ENCODE peak calls at places on chromosomes 11 and 22, in six cellular contexts. E is Peyer's patch, Q is upper lobe of right lung, L is HCT116, D is H1, W is neural progenitor cell. Z is an unnamed sample.

GRCh38 chr11:32148824-32149223 is 58.0 kb downstream of the RCN1 start:
- DNase-seq in E (no peak), Q (no peak), L (no peak), D (no peak), W (no peak), Z (no peak)

GRCh38 chr22:32985899-32986772 is 72.0 kb downstream of the SYN3 start:
- DNase-seq in E (no peak), Q (no peak), L (peak; percentile 57), D (peak; percentile 86), W (peak; percentile 88), Z (peak; percentile 32)

GRCh38 chr11:93073026-93073425 is 103.6 kb downstream of the MTNR1B start:
- DNase-seq in E (no peak), Q (no peak), L (no peak), D (peak; percentile 52), W (no peak), Z (no peak)

GRCh38 chr11:5596611-5597201 is at the start of gene TRIM6:
- DNase-seq in E (peak; percentile 74), Q (peak; percentile 82), L (no peak), D (peak; percentile 65), W (peak; percentile 79), Z (no peak)

GRCh38 chr11:117177534-117178209 is 871 bp upstream of the SIDT2 start:
- DNase-seq in E (no peak), Q (no peak), L (no peak), D (no peak), W (no peak), Z (no peak)

GRCh38 chr11:82653752-82654151 is 79.9 kb downstream of the FAM181B start:
- DNase-seq in E (no peak), Q (no peak), L (no peak), D (no peak), W (no peak), Z (no peak)

GRCh38 chr11:15800121-15800800 is 556.1 kb downstream of the SOX6 start:
- DNase-seq in E (no peak), Q (peak; percentile 69), L (no peak), D (no peak), W (no peak), Z (peak; percentile 80)

GRCh38 chr11:60775420-60775961 is 9.6 kb upstream of the MS4A10 start:
- DNase-seq in E (peak; percentile 78), Q (peak; percentile 72), L (peak; percentile 85), D (peak; percentile 94), W (peak; percentile 91), Z (peak; percentile 73)

GRCh38 chr11:99320769-99321290 is 300.1 kb downstream of the CNTN5 start:
- DNase-seq in E (no peak), Q (no peak), L (no peak), D (no peak), W (no peak), Z (no peak)

GRCh38 chr11:43567396-43567975 is 113.1 kb upstream of the HSD17B12 start:
- DNase-seq in E (no peak), Q (no peak), L (peak; percentile 41), D (no peak), W (peak; percentile 69), Z (no peak)

GRCh38 chr11:72113170-72113808 is 794 bp upstream of the ANAPC15 start:
- DNase-seq in E (no peak), Q (no peak), L (no peak), D (no peak), W (no peak), Z (no peak)

GRCh38 chr11:76251576-76251975 is 45.3 kb upstream of the WNT11 start:
- DNase-seq in E (no peak), Q (no peak), L (no peak), D (no peak), W (no peak), Z (no peak)

GRCh38 chr11:108498046-108498815 is at the start of gene POGLUT3:
- DNase-seq in E (peak; percentile 74), Q (peak; percentile 81), L (no peak), D (peak; percentile 78), W (peak; percentile 88), Z (no peak)

GRCh38 chr22:23216331-23217170 is 36.2 kb downstream of the BCR start:
- DNase-seq in E (peak; percentile 20), Q (no peak), L (no peak), D (no peak), W (no peak), Z (no peak)

GRCh38 chr11:87296627-87297026 is 258.9 kb downstream of the TMEM135 start:
- DNase-seq in E (no peak), Q (no peak), L (no peak), D (no peak), W (no peak), Z (no peak)

GRCh38 chr11:96714689-96715088 is 324.9 kb downstream of the JRKL start:
- DNase-seq in E (no peak), Q (no peak), L (no peak), D (no peak), W (no peak), Z (no peak)

GRCh38 chr22:48734961-48735360 is 1092.7 kb downstream of the BRD1 start:
- DNase-seq in E (no peak), Q (peak; percentile 27), L (no peak), D (no peak), W (no peak), Z (no peak)

GRCh38 chr11:72816404-72816990 is 2.3 kb downstream of the ATG16L2 start:
- DNase-seq in E (no peak), Q (no peak), L (no peak), D (no peak), W (no peak), Z (no peak)

GRCh38 chr11:13311570-13311969 is 34.0 kb downstream of the BMAL1 start:
- DNase-seq in E (no peak), Q (no peak), L (no peak), D (no peak), W (no peak), Z (no peak)

GRCh38 chr11:83625336-83625735 is 339.2 kb upstream of the CCDC90B start:
- DNase-seq in E (no peak), Q (no peak), L (no peak), D (no peak), W (no peak), Z (no peak)

GRCh38 chr11:69144719-69145365 is 10.9 kb upstream of the SMIM38 start:
- DNase-seq in E (no peak), Q (no peak), L (no peak), D (no peak), W (no peak), Z (no peak)
- H3K4me3 ChIP-seq in E (no peak overlapping the region), Q (no peak overlapping the region), L (no peak overlapping the region), D (no peak overlapping the region), W (no peak overlapping the region), Z (no peak overlapping the region)

GRCh38 chr11:65917077-65917433 is 1.8 kb downstream of the C11orf68 start:
- DNase-seq in E (no peak), Q (no peak), L (no peak), D (no peak), W (no peak), Z (no peak)
- H3K4me3 ChIP-seq in E (no peak overlapping the region), Q (peak overlapping the region; percentile 89), L (peak overlapping the region; percentile 95), D (no peak overlapping the region), W (no peak overlapping the region), Z (peak overlapping the region; percentile 95)

DNA sequence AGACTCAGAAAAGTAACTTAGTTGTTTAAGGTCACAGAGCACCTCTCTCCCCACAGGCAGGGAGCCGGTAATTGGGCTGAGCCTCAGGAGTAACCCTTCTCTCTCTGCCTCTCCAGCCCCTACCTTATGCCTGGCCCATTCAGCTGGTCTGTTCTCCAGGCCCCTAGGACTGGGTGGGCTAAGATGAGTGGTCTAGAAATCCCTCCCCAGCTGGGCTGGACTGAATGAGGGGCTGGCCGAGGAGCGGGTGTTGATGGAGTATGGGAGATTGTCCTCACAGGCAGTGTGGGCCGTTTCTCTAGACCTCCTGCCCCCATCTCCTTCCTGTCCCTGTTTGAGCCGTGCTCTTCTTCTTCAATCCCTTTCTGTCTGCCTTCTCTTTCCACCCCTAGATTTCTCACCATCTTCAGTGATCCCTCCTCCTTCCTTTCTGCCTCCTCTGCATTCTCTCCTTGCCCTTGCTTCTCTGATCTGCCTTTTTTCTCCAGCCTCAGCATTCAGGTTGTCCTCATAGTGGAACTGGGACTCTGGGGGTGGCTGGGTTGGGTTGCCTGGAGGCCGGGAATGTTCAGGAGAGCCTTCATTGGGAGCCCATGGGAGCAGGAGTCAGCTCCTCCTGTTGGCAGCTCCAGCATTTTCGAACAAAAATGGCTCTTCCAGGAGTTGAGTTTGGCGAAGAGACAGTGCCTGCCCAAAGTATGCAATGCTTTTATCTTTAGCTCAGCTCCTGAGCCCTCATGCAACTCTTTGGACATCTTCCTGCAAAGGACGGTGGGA is 7.6 kb downstream of the ST3GAL4 start:
- DNase-seq in E (no peak), Q (peak; percentile 45), L (no peak), D (peak; percentile 40), W (no peak), Z (no peak)
- H3K4me3 ChIP-seq in E (no peak overlapping the region), Q (no peak overlapping the region), L (no peak overlapping the region), D (no peak overlapping the region), W (no peak overlapping the region), Z (no peak overlapping the region)

DNA sequence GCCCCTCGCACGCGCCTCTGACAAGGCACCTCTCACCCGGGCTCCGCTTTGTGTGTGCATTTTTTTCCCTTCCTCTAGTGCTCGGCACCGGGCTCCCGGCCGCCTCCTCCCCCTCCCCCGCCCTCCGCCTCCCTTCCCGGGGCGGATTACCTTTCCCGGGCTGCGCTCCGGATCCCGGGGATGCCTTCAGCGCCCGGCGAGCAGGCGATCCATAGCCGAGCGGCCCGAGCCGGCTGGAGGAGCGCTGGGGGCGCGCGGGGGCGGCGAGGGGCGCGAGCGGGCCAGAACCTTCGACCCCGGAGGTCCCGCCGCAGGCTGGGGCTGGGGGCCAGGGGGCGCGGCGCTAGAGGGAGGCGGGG is 282 bp downstream of the MPPED2 start:
- DNase-seq in E (no peak), Q (peak; percentile 61), L (no peak), D (no peak), W (peak; percentile 84), Z (no peak)
- H3K4me3 ChIP-seq in E (peak overlapping the region; percentile 39), Q (peak overlapping the region; percentile 52), L (no peak overlapping the region), D (peak overlapping the region; percentile 88), W (peak overlapping the region; percentile 83), Z (peak overlapping the region; percentile 46)